ENCODE peak calls at places on chromosomes 7 and 10, in six cellular contexts. P is H1, L is HCT116, B is GM12878, E is K562, X is HepG2. D is an unnamed sample.

GRCh38 chr10:119449760-119450461 is 92.6 kb downstream of the RGS10 start:
- DNase-seq in B (no peak), E (no peak), P (no peak), X (no peak), L (no peak), D (no peak)

GRCh38 chr7:137768371-137768770 is 78.4 kb downstream of the DGKI start:
- DNase-seq in L (no peak), B (no peak), P (no peak), E (no peak), X (no peak), D (no peak)

GRCh38 chr7:79911420-79911819 is 223.2 kb upstream of the GNAI1 start:
- DNase-seq in E (no peak), X (no peak), B (no peak), P (no peak), L (no peak), D (no peak)

GRCh38 chr7:142459557-142459963 is 201.7 kb upstream of the PRSS58 start:
- DNase-seq in B (no peak), X (peak; percentile 25), P (no peak), L (peak; percentile 41), E (peak; percentile 73), D (peak; percentile 82)

GRCh38 chr10:124705021-124705740 is 39.0 kb downstream of the FAM53B start:
- DNase-seq in X (no peak), L (no peak), B (no peak), P (no peak), E (no peak), D (no peak)

GRCh38 chr7:131501422-131501821 is 55.0 kb downstream of the PODXL start:
- DNase-seq in P (no peak), L (no peak), X (no peak), E (no peak), B (no peak), D (no peak)

GRCh38 chr10:51743146-51743545 is 43.8 kb upstream of the CSTF2T start:
- DNase-seq in X (no peak), B (peak; percentile 21), L (no peak), E (no peak), P (no peak), D (no peak)

GRCh38 chr7:11636274-11636673 is 195.7 kb downstream of the THSD7A start:
- DNase-seq in B (no peak), X (no peak), P (no peak), L (no peak), E (no peak), D (no peak)

GRCh38 chr10:75417522-75417927 is 13.9 kb upstream of the LRMDA start:
- DNase-seq in P (peak; percentile 79), L (no peak), B (no peak), E (no peak), X (no peak), D (no peak)

GRCh38 chr10:69065406-69066361 is 22.2 kb upstream of the SRGN start:
- DNase-seq in X (no peak), B (no peak), E (no peak), P (no peak), L (no peak), D (no peak)

GRCh38 chr7:84981038-84981601 is 205.7 kb downstream of the SEMA3D start:
- DNase-seq in P (no peak), B (no peak), X (no peak), L (no peak), E (no peak), D (no peak)

GRCh38 chr10:5566606-5567005 is 41.8 kb downstream of the CALML3 start:
- DNase-seq in L (no peak), E (peak; percentile 38), P (no peak), B (no peak), X (no peak), D (no peak)

GRCh38 chr7:69630292-69630691 is 32.0 kb downstream of the AUTS2 start:
- DNase-seq in L (no peak), B (no peak), P (no peak), X (no peak), E (no peak), D (no peak)

GRCh38 chr10:100999742-101000601 is at the start of gene LZTS2:
- DNase-seq in X (no peak), L (no peak), E (peak; percentile 80), B (no peak), P (no peak), D (peak; percentile 68)

GRCh38 chr10:15504101-15504840 is 133.2 kb upstream of the FAM171A1 start:
- DNase-seq in X (no peak), P (no peak), L (no peak), E (no peak), B (no peak), D (no peak)

GRCh38 chr7:157335991-157336382 is 817 bp upstream of the DNAJB6 start:
- DNase-seq in L (no peak), B (no peak), E (no peak), P (no peak), X (no peak), D (no peak)

GRCh38 chr7:27602766-27603165 is 59.9 kb downstream of the HIBADH start:
- DNase-seq in E (no peak), B (no peak), X (no peak), P (peak; percentile 39), L (no peak), D (no peak)

GRCh38 chr7:134927723-134928122 is 58.6 kb upstream of the AGBL3 start:
- DNase-seq in L (no peak), B (no peak), X (no peak), E (no peak), P (no peak), D (no peak)

GRCh38 chr10:112666070-112666469 is 219.1 kb downstream of the VTI1A start:
- DNase-seq in E (no peak), X (no peak), B (no peak), P (no peak), L (no peak), D (no peak)
- TF ChIP-seq JUND in E (no peak), X (no peak), B (no peak), P (no peak), L (no peak), D (no peak)

GRCh38 chr10:125983161-125983560 is 86.8 kb downstream of the FANK1 start:
- DNase-seq in B (no peak), L (no peak), E (no peak), X (no peak), P (no peak), D (no peak)

GRCh38 chr10:125989791-125990190 is 93.4 kb downstream of the FANK1 start:
- DNase-seq in X (no peak), P (no peak), L (no peak), B (no peak), E (no peak), D (no peak)

GRCh38 chr10:125982256-125982948 is 86.0 kb downstream of the FANK1 start:
- DNase-seq in E (no peak), L (peak; percentile 64), B (peak; percentile 35), P (peak; percentile 23), X (peak; percentile 41), D (peak; percentile 68)

GRCh38 chr10:125984346-125984745 is 88.0 kb downstream of the FANK1 start:
- DNase-seq in E (no peak), X (no peak), P (no peak), L (no peak), B (no peak), D (no peak)

DNA sequence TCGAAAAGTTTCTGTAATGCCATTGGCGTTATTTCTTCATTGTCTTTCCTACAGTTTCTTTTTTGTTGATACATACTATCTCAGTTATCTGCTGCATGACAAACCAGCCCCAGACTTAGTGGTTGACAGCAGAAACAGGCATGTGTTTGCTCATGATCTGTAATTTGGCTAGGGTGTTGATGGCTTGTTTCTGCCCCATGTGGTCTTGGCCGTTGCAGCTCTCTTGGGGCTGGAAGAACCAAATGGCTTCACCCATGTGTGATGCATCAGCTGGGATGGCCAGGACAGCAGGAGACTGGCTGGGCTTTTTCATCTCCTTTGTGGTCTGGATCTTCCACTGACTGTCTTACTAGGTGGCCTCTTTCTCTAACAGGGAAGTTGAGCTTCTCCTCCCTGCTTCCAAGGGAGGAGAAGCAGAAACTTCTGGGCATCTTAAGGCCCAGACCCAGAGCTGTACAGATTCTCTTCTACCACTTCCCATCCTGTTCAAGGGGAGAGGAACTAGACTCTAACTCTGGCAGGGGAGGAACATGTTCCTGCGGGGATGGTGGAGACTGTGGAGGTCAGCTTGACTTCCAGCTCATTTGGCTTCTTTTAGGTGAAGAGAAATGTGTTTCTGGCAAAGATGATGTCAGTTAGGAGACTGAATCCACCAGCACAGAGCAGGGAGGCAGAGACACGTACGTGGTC is 89.3 kb downstream of the FANK1 start:
- DNase-seq in B (no peak), X (no peak), L (no peak), P (no peak), E (no peak), D (no peak)
- TF ChIP-seq JUND in B (no peak), X (no peak), L (no peak), P (no peak), E (no peak), D (no peak)

DNA sequence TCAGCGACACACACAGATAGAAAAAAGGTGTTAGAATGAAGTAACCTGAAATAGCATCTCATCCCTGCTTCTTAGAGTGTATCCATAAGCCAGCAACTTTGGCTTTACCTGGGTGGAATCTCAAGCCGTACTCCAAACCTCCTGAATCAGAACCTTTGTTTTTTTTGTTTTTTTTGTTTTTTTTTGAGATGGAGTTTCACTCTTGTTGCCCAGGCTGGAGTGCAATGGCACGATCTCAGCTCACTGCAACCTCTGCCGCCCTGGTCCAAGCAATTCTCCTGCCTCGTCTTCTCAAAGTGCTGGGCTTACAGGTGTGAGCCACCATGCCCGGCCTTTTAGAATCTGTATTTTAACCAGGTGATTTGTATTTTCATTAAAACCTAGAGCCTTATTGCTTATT is 9.0 kb downstream of the NRBF2 start:
- DNase-seq in X (no peak), P (no peak), L (no peak), B (no peak), E (no peak), D (no peak)
- TF ChIP-seq JUND in X (no peak), P (no peak), L (no peak), B (no peak), E (no peak), D (no peak)

GRCh38 chr7:44065431-44066110 is at the start of gene PGAM2:
- DNase-seq in E (no peak), L (no peak), X (no peak), B (no peak), P (no peak), D (peak; percentile 57)
- TF ChIP-seq JUND in E (no peak), L (no peak), X (no peak), B (no peak), P (no peak), D (no peak)

GRCh38 chr10:132319853-132320669 is 11.9 kb upstream of the LRRC27 start:
- DNase-seq in E (peak; percentile 31), L (no peak), P (no peak), X (peak; percentile 71), B (peak; percentile 66), D (no peak)
- TF ChIP-seq JUND in E (peak; percentile 75), L (no peak), P (no peak), X (peak; percentile 55), B (peak; percentile 88), D (no peak)

GRCh38 chr7:30705008-30705407 is 22.8 kb upstream of the CRHR2 start:
- DNase-seq in B (no peak), E (no peak), X (no peak), P (no peak), L (no peak), D (peak; percentile 81)
- TF ChIP-seq JUND in B (no peak), E (no peak), X (no peak), P (no peak), L (no peak), D (no peak)

DNA sequence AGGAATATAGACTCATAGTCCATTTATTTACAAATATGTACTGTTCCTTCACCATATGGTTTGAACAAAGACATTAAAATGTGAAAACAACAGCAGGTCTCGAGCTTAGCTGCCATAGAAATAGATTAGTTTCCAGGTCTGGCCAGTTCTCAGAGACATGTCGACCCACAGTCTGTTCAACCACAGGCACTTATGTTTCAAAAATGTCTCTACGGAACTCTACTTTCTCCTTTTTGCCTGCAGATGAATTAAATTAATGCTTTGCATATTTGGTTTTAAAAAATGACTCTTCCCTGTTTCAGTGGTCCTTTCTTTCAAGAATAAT is 152.4 kb upstream of the SLC13A1 start:
- DNase-seq in P (no peak), X (no peak), B (no peak), E (no peak), L (no peak), D (no peak)
- TF ChIP-seq JUND in P (no peak), X (no peak), B (no peak), E (no peak), L (no peak), D (no peak)